ENCODE peak calls at places on chromosomes 4 and X, in six cellular contexts. One of them, this sample, is unnamed.

GRCh38 chr4:7001271-7001670 is 41.9 kb upstream of the TADA2B start:
- DNase-seq in uterus: no peak
- DNase-seq in colonic mucosa: no peak
- DNase-seq in brain microvascular endothelial cell: no peak
- DNase-seq in heart left ventricle: no peak
- DNase-seq in SJCRH30: no peak
- DNase-seq in this sample: no peak

GRCh38 chr4:99149620-99150019 is 5.5 kb upstream of the ADH4 start:
- DNase-seq in heart left ventricle: no peak
- DNase-seq in uterus: no peak
- DNase-seq in brain microvascular endothelial cell: no peak
- DNase-seq in colonic mucosa: no peak
- DNase-seq in SJCRH30: no peak
- DNase-seq in this sample: no peak

GRCh38 chr4:39367166-39367565 is 1.0 kb upstream of the RFC1 start:
- DNase-seq in brain microvascular endothelial cell: no peak
- DNase-seq in heart left ventricle: no peak
- DNase-seq in uterus: no peak
- DNase-seq in colonic mucosa: no peak
- DNase-seq in SJCRH30: no peak
- DNase-seq in this sample: no peak

GRCh38 chr4:19566041-19566440 is 685.7 kb upstream of the SLIT2 start:
- DNase-seq in uterus: no peak
- DNase-seq in colonic mucosa: no peak
- DNase-seq in brain microvascular endothelial cell: no peak
- DNase-seq in heart left ventricle: no peak
- DNase-seq in SJCRH30: no peak
- DNase-seq in this sample: no peak

GRCh38 chr4:13555325-13555724 is 11.0 kb upstream of the NKX3-2 start:
- DNase-seq in heart left ventricle: no peak
- DNase-seq in brain microvascular endothelial cell: no peak
- DNase-seq in colonic mucosa: no peak
- DNase-seq in SJCRH30: no peak
- DNase-seq in uterus: no peak
- DNase-seq in this sample: no peak

GRCh38 chrX:40205471-40205870 is 107.7 kb upstream of the BCOR start:
- DNase-seq in brain microvascular endothelial cell: no peak
- DNase-seq in heart left ventricle: no peak
- DNase-seq in colonic mucosa: no peak
- DNase-seq in SJCRH30: no peak
- DNase-seq in uterus: no peak
- DNase-seq in this sample: no peak

GRCh38 chrX:112341598-112341997 is 259.0 kb upstream of the TRPC5 start:
- DNase-seq in uterus: no peak
- DNase-seq in colonic mucosa: no peak
- DNase-seq in brain microvascular endothelial cell: no peak
- DNase-seq in heart left ventricle: no peak
- DNase-seq in SJCRH30: no peak
- DNase-seq in this sample: no peak

GRCh38 chr4:159445671-159446070 is 342.8 kb downstream of the RAPGEF2 start:
- DNase-seq in uterus: no peak
- DNase-seq in brain microvascular endothelial cell: no peak
- DNase-seq in colonic mucosa: no peak
- DNase-seq in heart left ventricle: no peak
- DNase-seq in SJCRH30: no peak
- DNase-seq in this sample: no peak

GRCh38 chr4:153595894-153596601 is 88.0 kb upstream of the TLR2 start:
- DNase-seq in brain microvascular endothelial cell: no peak
- DNase-seq in SJCRH30: no peak
- DNase-seq in colonic mucosa: no peak
- DNase-seq in uterus: no peak
- DNase-seq in heart left ventricle: no peak
- DNase-seq in this sample: no peak

GRCh38 chr4:115780268-115780667 is 666.8 kb upstream of the NDST4 start:
- DNase-seq in uterus: no peak
- DNase-seq in brain microvascular endothelial cell: no peak
- DNase-seq in colonic mucosa: no peak
- DNase-seq in heart left ventricle: no peak
- DNase-seq in SJCRH30: no peak
- DNase-seq in this sample: no peak

GRCh38 chr4:145324161-145324560 is 143.8 kb upstream of the OTUD4 start:
- DNase-seq in brain microvascular endothelial cell: no peak
- DNase-seq in heart left ventricle: no peak
- DNase-seq in SJCRH30: no peak
- DNase-seq in uterus: no peak
- DNase-seq in colonic mucosa: no peak
- DNase-seq in this sample: no peak

GRCh38 chr4:105600256-105600655 is 47.8 kb downstream of the ARHGEF38 start:
- DNase-seq in brain microvascular endothelial cell: no peak
- DNase-seq in colonic mucosa: no peak
- DNase-seq in SJCRH30: peak; percentile 66
- DNase-seq in heart left ventricle: no peak
- DNase-seq in uterus: no peak
- DNase-seq in this sample: no peak

GRCh38 chr4:168585168-168586091 is 88.6 kb downstream of the PALLD start:
- DNase-seq in brain microvascular endothelial cell: peak; percentile 90
- DNase-seq in heart left ventricle: peak; percentile 88
- DNase-seq in colonic mucosa: peak; percentile 82
- DNase-seq in uterus: peak; percentile 89
- DNase-seq in SJCRH30: peak; percentile 73
- DNase-seq in this sample: peak; percentile 84

GRCh38 chrX:45524296-45524695 is 323.6 kb upstream of the DIPK2B start:
- DNase-seq in heart left ventricle: no peak
- DNase-seq in brain microvascular endothelial cell: peak; percentile 31
- DNase-seq in SJCRH30: no peak
- DNase-seq in colonic mucosa: no peak
- DNase-seq in uterus: no peak
- DNase-seq in this sample: no peak

GRCh38 chrX:121028419-121028818 is 19.0 kb upstream of the GLUD2 start:
- DNase-seq in brain microvascular endothelial cell: no peak
- DNase-seq in uterus: no peak
- DNase-seq in colonic mucosa: no peak
- DNase-seq in SJCRH30: peak; percentile 31
- DNase-seq in heart left ventricle: no peak
- DNase-seq in this sample: no peak

GRCh38 chr4:79073471-79073870 is 134.2 kb upstream of the PAQR3 start:
- DNase-seq in brain microvascular endothelial cell: no peak
- DNase-seq in colonic mucosa: no peak
- DNase-seq in heart left ventricle: no peak
- DNase-seq in uterus: no peak
- DNase-seq in SJCRH30: no peak
- DNase-seq in this sample: no peak

GRCh38 chr4:183240581-183241321 is 79.3 kb downstream of the CLDN22 start:
- DNase-seq in heart left ventricle: no peak
- DNase-seq in colonic mucosa: no peak
- DNase-seq in uterus: no peak
- DNase-seq in SJCRH30: peak; percentile 65
- DNase-seq in brain microvascular endothelial cell: no peak
- DNase-seq in this sample: no peak

GRCh38 chr4:105588252-105588651 is 35.8 kb downstream of the ARHGEF38 start:
- DNase-seq in colonic mucosa: no peak
- DNase-seq in brain microvascular endothelial cell: no peak
- DNase-seq in uterus: no peak
- DNase-seq in SJCRH30: peak; percentile 81
- DNase-seq in heart left ventricle: no peak
- DNase-seq in this sample: no peak

GRCh38 chr4:111013846-111014245 is 391.0 kb upstream of the PITX2 start:
- DNase-seq in heart left ventricle: no peak
- DNase-seq in colonic mucosa: no peak
- DNase-seq in SJCRH30: no peak
- DNase-seq in brain microvascular endothelial cell: no peak
- DNase-seq in uterus: no peak
- DNase-seq in this sample: no peak

GRCh38 chr4:98474408-98474844 is 184.0 kb downstream of the TSPAN5 start:
- DNase-seq in heart left ventricle: no peak
- DNase-seq in colonic mucosa: no peak
- DNase-seq in SJCRH30: no peak
- DNase-seq in brain microvascular endothelial cell: peak; percentile 44
- DNase-seq in uterus: no peak
- DNase-seq in this sample: no peak

GRCh38 chr4:68267433-68267944 is 22.0 kb upstream of the TMPRSS11B start:
- DNase-seq in uterus: no peak
- DNase-seq in colonic mucosa: no peak
- DNase-seq in SJCRH30: no peak
- DNase-seq in brain microvascular endothelial cell: peak; percentile 69
- DNase-seq in heart left ventricle: no peak
- DNase-seq in this sample: no peak

GRCh38 chr4:141215030-141215429 is 5.7 kb upstream of the ZNF330 start:
- DNase-seq in heart left ventricle: no peak
- DNase-seq in brain microvascular endothelial cell: no peak
- DNase-seq in uterus: no peak
- DNase-seq in colonic mucosa: no peak
- DNase-seq in SJCRH30: peak; percentile 5
- DNase-seq in this sample: no peak

GRCh38 chrX:130082244-130083106 is 27.8 kb downstream of the ELF4 start:
- DNase-seq in uterus: peak; percentile 41
- DNase-seq in colonic mucosa: no peak
- DNase-seq in heart left ventricle: peak; percentile 50
- DNase-seq in brain microvascular endothelial cell: no peak
- DNase-seq in SJCRH30: peak; percentile 81
- DNase-seq in this sample: peak; percentile 69

GRCh38 chrX:2707334-2707760 is 16.3 kb downstream of the CD99 start:
- DNase-seq in SJCRH30: peak; percentile 67
- DNase-seq in brain microvascular endothelial cell: peak; percentile 93
- DNase-seq in colonic mucosa: peak; percentile 47
- DNase-seq in heart left ventricle: peak; percentile 61
- DNase-seq in uterus: no peak
- DNase-seq in this sample: peak; percentile 79

GRCh38 chr4:87848622-87849351 is 16.0 kb downstream of the MEPE start:
- DNase-seq in heart left ventricle: peak; percentile 53
- DNase-seq in brain microvascular endothelial cell: peak; percentile 71
- DNase-seq in SJCRH30: peak; percentile 78
- DNase-seq in colonic mucosa: peak; percentile 43
- DNase-seq in uterus: peak; percentile 45
- DNase-seq in this sample: peak; percentile 56

GRCh38 chr4:143524211-143524610 is 10.7 kb downstream of the SMARCA5 start:
- DNase-seq in brain microvascular endothelial cell: no peak
- DNase-seq in heart left ventricle: no peak
- DNase-seq in uterus: no peak
- DNase-seq in SJCRH30: no peak
- DNase-seq in colonic mucosa: no peak
- DNase-seq in this sample: no peak

GRCh38 chr4:183173580-183174526 is 74.8 kb downstream of the WWC2 start:
- DNase-seq in colonic mucosa: no peak
- DNase-seq in uterus: no peak
- DNase-seq in SJCRH30: no peak
- DNase-seq in brain microvascular endothelial cell: peak; percentile 30
- DNase-seq in heart left ventricle: no peak
- DNase-seq in this sample: no peak

GRCh38 chr4:172009461-172009860 is 196.3 kb downstream of the GALNTL6 start:
- DNase-seq in brain microvascular endothelial cell: no peak
- DNase-seq in colonic mucosa: no peak
- DNase-seq in SJCRH30: no peak
- DNase-seq in uterus: no peak
- DNase-seq in heart left ventricle: no peak
- DNase-seq in this sample: no peak

GRCh38 chr4:184417802-184418511 is 56.4 kb downstream of the IRF2 start:
- DNase-seq in SJCRH30: peak; percentile 1
- DNase-seq in colonic mucosa: no peak
- DNase-seq in uterus: no peak
- DNase-seq in brain microvascular endothelial cell: peak; percentile 58
- DNase-seq in heart left ventricle: no peak
- DNase-seq in this sample: no peak

GRCh38 chr4:76219299-76220055 is 5.9 kb upstream of the SCARB2 start:
- DNase-seq in uterus: no peak
- DNase-seq in SJCRH30: no peak
- DNase-seq in brain microvascular endothelial cell: peak; percentile 14
- DNase-seq in colonic mucosa: no peak
- DNase-seq in heart left ventricle: no peak
- DNase-seq in this sample: no peak

GRCh38 chr4:103307479-103308042 is 109.4 kb upstream of the CENPE start:
- DNase-seq in colonic mucosa: no peak
- DNase-seq in heart left ventricle: no peak
- DNase-seq in SJCRH30: peak; percentile 55
- DNase-seq in uterus: no peak
- DNase-seq in brain microvascular endothelial cell: no peak
- DNase-seq in this sample: peak; percentile 60

GRCh38 chr4:53076335-53076958 is 214.3 kb downstream of the RASL11B start:
- DNase-seq in brain microvascular endothelial cell: no peak
- DNase-seq in SJCRH30: no peak
- DNase-seq in heart left ventricle: peak; percentile 39
- DNase-seq in colonic mucosa: no peak
- DNase-seq in uterus: no peak
- DNase-seq in this sample: no peak
- H3K27ac ChIP-seq in brain microvascular endothelial cell: no peak overlapping the region
- H3K27ac ChIP-seq in SJCRH30: no peak overlapping the region
- H3K27ac ChIP-seq in heart left ventricle: no peak overlapping the region
- H3K27ac ChIP-seq in colonic mucosa: no peak overlapping the region
- H3K27ac ChIP-seq in uterus: no peak overlapping the region
- H3K27ac ChIP-seq in this sample: no peak overlapping the region

GRCh38 chr4:185717018-185717726 is 94.8 kb downstream of the SORBS2 start:
- DNase-seq in colonic mucosa: no peak
- DNase-seq in uterus: no peak
- DNase-seq in SJCRH30: no peak
- DNase-seq in heart left ventricle: peak; percentile 73
- DNase-seq in brain microvascular endothelial cell: no peak
- DNase-seq in this sample: no peak
- H3K27ac ChIP-seq in colonic mucosa: no peak overlapping the region
- H3K27ac ChIP-seq in uterus: peak overlapping the region; percentile 28
- H3K27ac ChIP-seq in SJCRH30: no peak overlapping the region
- H3K27ac ChIP-seq in heart left ventricle: peak overlapping the region; percentile 75
- H3K27ac ChIP-seq in brain microvascular endothelial cell: no peak overlapping the region
- H3K27ac ChIP-seq in this sample: no peak overlapping the region

GRCh38 chr4:130574215-130574614 is 1478.3 kb downstream of the C4orf33 start:
- DNase-seq in SJCRH30: no peak
- DNase-seq in heart left ventricle: no peak
- DNase-seq in brain microvascular endothelial cell: no peak
- DNase-seq in uterus: no peak
- DNase-seq in colonic mucosa: no peak
- DNase-seq in this sample: no peak
- H3K27ac ChIP-seq in SJCRH30: no peak overlapping the region
- H3K27ac ChIP-seq in heart left ventricle: no peak overlapping the region
- H3K27ac ChIP-seq in brain microvascular endothelial cell: no peak overlapping the region
- H3K27ac ChIP-seq in uterus: no peak overlapping the region
- H3K27ac ChIP-seq in colonic mucosa: no peak overlapping the region
- H3K27ac ChIP-seq in this sample: no peak overlapping the region

DNA sequence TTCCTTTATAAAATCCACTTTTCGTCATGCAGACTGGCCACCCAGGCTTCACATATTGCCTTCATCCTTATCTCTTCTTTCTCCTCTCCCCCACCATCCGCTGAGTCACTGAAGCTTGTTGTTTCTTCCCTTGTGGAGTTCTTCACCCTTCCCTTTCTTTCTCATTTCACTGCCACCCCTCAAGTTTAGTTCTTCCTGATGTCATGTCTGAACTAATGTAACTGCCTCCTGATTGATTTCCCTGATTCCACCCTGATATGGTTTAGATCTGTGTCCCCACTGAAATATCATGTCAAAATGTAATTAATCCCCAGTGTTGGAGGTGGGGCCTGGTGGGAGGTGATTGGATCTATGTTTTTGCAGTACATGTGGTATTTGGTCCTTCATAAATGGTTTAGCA is 151.4 kb downstream of the CPEB2 start:
- DNase-seq in brain microvascular endothelial cell: peak; percentile 69
- DNase-seq in SJCRH30: no peak
- DNase-seq in uterus: no peak
- DNase-seq in heart left ventricle: no peak
- DNase-seq in colonic mucosa: no peak
- DNase-seq in this sample: no peak
- H3K27ac ChIP-seq in brain microvascular endothelial cell: peak overlapping the region; percentile 29
- H3K27ac ChIP-seq in SJCRH30: no peak overlapping the region
- H3K27ac ChIP-seq in uterus: no peak overlapping the region
- H3K27ac ChIP-seq in heart left ventricle: no peak overlapping the region
- H3K27ac ChIP-seq in colonic mucosa: no peak overlapping the region
- H3K27ac ChIP-seq in this sample: no peak overlapping the region